ENCODE peak calls at places on chromosomes 2 and 18, in ten cellular contexts. V is mesenteric fat pad; E is C1 segment of cervical spinal cord; O is AML-193; W is Right ventricle myocardium superior; K is left ventricle myocardium superior; T is left cardiac atrium; G is heart left ventricle; B is stimulated activated CD4-positive, alpha-beta T cell treated with anti-CD3 and anti-CD28 coated beads, Interleukin-12 subunit alpha, Interleukin-12 subunit beta, amount 100 ng/mL, for 4 hours; X is left ventricle myocardium inferior. F is an unnamed sample.

GRCh38 chr2:239393941-239394340 is 6.9 kb downstream of the HDAC4 start:
- DNase-seq in V (no peak), E (no peak), O (no peak), W (no peak), K (no peak), T (no peak), G (no peak), B (no peak), X (no peak), F (no peak)

GRCh38 chr2:88950010-88950409 is 258.5 kb downstream of the RPIA start:
- DNase-seq in V (no peak), E (no peak), O (peak), W (no peak), K (no peak), T (no peak), G (no peak), B (no peak), X (no peak), F (no peak)

GRCh38 chr2:135822855-135823254 is 14.1 kb downstream of the LCT start:
- DNase-seq in V (no peak), E (no peak), O (no peak), W (no peak), K (no peak), T (no peak), G (no peak), B (no peak), X (no peak), F (no peak)

GRCh38 chr2:72037322-72037721 is 110.3 kb downstream of the CYP26B1 start:
- DNase-seq in V (peak), E (no peak), O (no peak), W (no peak), K (no peak), T (no peak), G (no peak), B (no peak), X (no peak), F (no peak)

GRCh38 chr2:43041661-43042360 is 184.6 kb downstream of the ZFP36L2 start:
- DNase-seq in V (no peak), E (peak), O (no peak), W (no peak), K (no peak), T (no peak), G (no peak), B (no peak), X (no peak), F (no peak)

GRCh38 chr2:132937629-132938028 is 267.6 kb upstream of the LYPD1 start:
- DNase-seq in V (no peak), E (no peak), O (no peak), W (no peak), K (no peak), T (no peak), G (no peak), B (no peak), X (no peak), F (no peak)

GRCh38 chr2:221629478-221629877 is 57.4 kb upstream of the EPHA4 start:
- DNase-seq in V (no peak), E (no peak), O (no peak), W (no peak), K (no peak), T (no peak), G (no peak), B (no peak), X (no peak), F (no peak)

GRCh38 chr2:37156071-37156856 is 516 bp downstream of the EIF2AK2 start:
- DNase-seq in V (no peak), E (peak), O (peak), W (peak), K (no peak), T (peak), G (peak), B (peak), X (peak), F (peak)

GRCh38 chr18:22459491-22459890 is 41.8 kb upstream of the CTAGE1 start:
- DNase-seq in V (no peak), E (no peak), O (no peak), W (no peak), K (no peak), T (no peak), G (no peak), B (no peak), X (no peak), F (no peak)

GRCh38 chr2:70888389-70888924 is 47.2 kb upstream of the ATP6V1B1 start:
- DNase-seq in V (no peak), E (no peak), O (no peak), W (no peak), K (no peak), T (no peak), G (no peak), B (no peak), X (no peak), F (no peak)

GRCh38 chr18:26813043-26813442 is 52.5 kb downstream of the AQP4 start:
- DNase-seq in V (no peak), E (no peak), O (peak), W (no peak), K (no peak), T (no peak), G (peak), B (no peak), X (no peak), F (no peak)

GRCh38 chr2:218886461-218886947 is 5.9 kb downstream of the WNT10A start:
- DNase-seq in V (no peak), E (peak), O (no peak), W (no peak), K (no peak), T (no peak), G (no peak), B (no peak), X (no peak), F (no peak)

GRCh38 chr2:99554238-99554637 is 64.4 kb upstream of the REV1 start:
- DNase-seq in V (no peak), E (no peak), O (no peak), W (no peak), K (no peak), T (no peak), G (no peak), B (no peak), X (no peak), F (no peak)

GRCh38 chr2:102514061-102514785 is 41.2 kb downstream of the SLC9A4 start:
- DNase-seq in V (no peak), E (no peak), O (no peak), W (no peak), K (no peak), T (no peak), G (no peak), B (no peak), X (no peak), F (no peak)

GRCh38 chr2:172461591-172462392 is 34.4 kb downstream of the ITGA6 start:
- DNase-seq in V (no peak), E (peak), O (peak), W (peak), K (peak), T (peak), G (peak), B (peak), X (peak), F (no peak)

GRCh38 chr18:64592246-64592645 is 443.4 kb upstream of the LINC00305 start:
- DNase-seq in V (no peak), E (no peak), O (no peak), W (no peak), K (no peak), T (no peak), G (no peak), B (no peak), X (no peak), F (no peak)

GRCh38 chr2:242075683-242076082 is 206.2 kb downstream of the RTP5 start:
- DNase-seq in V (no peak), E (no peak), O (no peak), W (no peak), K (no peak), T (no peak), G (no peak), B (no peak), X (no peak), F (no peak)

GRCh38 chr18:2910751-2911425 is 64.1 kb downstream of the EMILIN2 start:
- DNase-seq in V (no peak), E (no peak), O (no peak), W (no peak), K (no peak), T (no peak), G (no peak), B (no peak), X (no peak), F (peak)

GRCh38 chr18:35064291-35064690 is 23.1 kb downstream of the MAPRE2 start:
- DNase-seq in V (no peak), E (no peak), O (no peak), W (no peak), K (no peak), T (no peak), G (no peak), B (no peak), X (no peak), F (no peak)

GRCh38 chr2:130368786-130369185 is 12.9 kb downstream of the PTPN18 start:
- DNase-seq in V (no peak), E (no peak), O (no peak), W (no peak), K (no peak), T (no peak), G (no peak), B (no peak), X (no peak), F (no peak)

GRCh38 chr2:191245869-191246531 is 796 bp downstream of the MYO1B start:
- DNase-seq in V (peak), E (no peak), O (no peak), W (peak), K (peak), T (peak), G (peak), B (peak), X (peak), F (no peak)

GRCh38 chr2:128607981-128608506 is 289.4 kb upstream of the HS6ST1 start:
- DNase-seq in V (peak), E (no peak), O (no peak), W (peak), K (no peak), T (no peak), G (no peak), B (no peak), X (peak), F (peak)

GRCh38 chr2:205158404-205158803 is 523.9 kb upstream of the NRP2 start:
- DNase-seq in V (no peak), E (no peak), O (no peak), W (no peak), K (no peak), T (no peak), G (no peak), B (no peak), X (no peak), F (no peak)

GRCh38 chr2:3193423-3194330 is 183.9 kb downstream of the EIPR1 start:
- DNase-seq in V (no peak), E (no peak), O (no peak), W (peak), K (no peak), T (no peak), G (no peak), B (no peak), X (no peak), F (no peak)

GRCh38 chr2:220147186-220147585 is 519.8 kb downstream of the SLC4A3 start:
- DNase-seq in V (no peak), E (no peak), O (no peak), W (no peak), K (no peak), T (no peak), G (no peak), B (no peak), X (no peak), F (no peak)

GRCh38 chr18:49225160-49225559 is 235.3 kb downstream of the DYM start:
- DNase-seq in V (no peak), E (no peak), O (no peak), W (no peak), K (no peak), T (no peak), G (no peak), B (no peak), X (no peak), F (no peak)

GRCh38 chr18:24629926-24630325 is 169.5 kb downstream of the HRH4 start:
- DNase-seq in V (no peak), E (no peak), O (no peak), W (no peak), K (no peak), T (no peak), G (no peak), B (no peak), X (no peak), F (no peak)

GRCh38 chr2:108280466-108280865 is 8.2 kb upstream of the SULT1C2 start:
- DNase-seq in V (no peak), E (no peak), O (no peak), W (no peak), K (no peak), T (no peak), G (no peak), B (no peak), X (no peak), F (no peak)

GRCh38 chr2:238290079-238290478 is 1.7 kb upstream of the PER2 start:
- DNase-seq in V (no peak), E (peak), O (no peak), W (no peak), K (peak), T (peak), G (peak), B (no peak), X (peak), F (no peak)

GRCh38 chr2:11659866-11660265 is 10.1 kb downstream of the NTSR2 start:
- DNase-seq in V (peak), E (no peak), O (no peak), W (no peak), K (no peak), T (no peak), G (no peak), B (no peak), X (no peak), F (no peak)

GRCh38 chr2:160700006-160700405 is 206.4 kb upstream of the RBMS1 start:
- DNase-seq in V (no peak), E (no peak), O (no peak), W (no peak), K (no peak), T (no peak), G (no peak), B (no peak), X (no peak), F (no peak)

GRCh38 chr18:54269924-54270844 is 867 bp downstream of the POLI start:
- DNase-seq in V (no peak), E (peak), O (peak), W (no peak), K (no peak), T (peak), G (no peak), B (peak), X (no peak), F (peak)

GRCh38 chr2:9378433-9379371 is 44.6 kb downstream of the ITGB1BP1 start:
- DNase-seq in V (no peak), E (no peak), O (no peak), W (peak), K (peak), T (peak), G (peak), B (no peak), X (peak), F (peak)

GRCh38 chr2:224142397-224143312 is 103.6 kb upstream of the SERPINE2 start:
- DNase-seq in V (no peak), E (no peak), O (no peak), W (no peak), K (no peak), T (no peak), G (no peak), B (no peak), X (no peak), F (no peak)

GRCh38 chr2:68319397-68320117 is at the start of gene CNRIP1:
- DNase-seq in V (peak), E (peak), O (no peak), W (peak), K (peak), T (peak), G (peak), B (no peak), X (peak), F (peak)

GRCh38 chr2:121479882-121480522 is 50.7 kb upstream of the RNU4ATAC start:
- DNase-seq in V (no peak), E (no peak), O (no peak), W (no peak), K (no peak), T (no peak), G (no peak), B (no peak), X (no peak), F (no peak)

GRCh38 chr2:50838316-50838715 is 193.6 kb downstream of the NRXN1 start:
- DNase-seq in V (no peak), E (no peak), O (no peak), W (no peak), K (no peak), T (no peak), G (no peak), B (no peak), X (no peak), F (no peak)